ENCODE peak calls at places on chromosome 12, in four cellular contexts. One of them, this sample, is unnamed.

GRCh38 chr12:52280796-52281560 is 6.5 kb downstream of the KRT86 start:
- DNase-seq in PC-3: peak
- DNase-seq in CD8-positive, alpha-beta memory T cell: no peak
- DNase-seq in A549: peak
- DNase-seq in this sample: peak

GRCh38 chr12:105032703-105033357 is 46.7 kb downstream of the NOPCHAP1 start:
- DNase-seq in CD8-positive, alpha-beta memory T cell: no peak
- DNase-seq in PC-3: no peak
- DNase-seq in A549: no peak
- DNase-seq in this sample: no peak

GRCh38 chr12:6768385-6769002 is 2.3 kb downstream of the PTMS start:
- DNase-seq in PC-3: no peak
- DNase-seq in CD8-positive, alpha-beta memory T cell: no peak
- DNase-seq in A549: no peak
- DNase-seq in this sample: no peak

GRCh38 chr12:65998536-65999530 is 131.7 kb downstream of the LLPH start:
- DNase-seq in A549: no peak
- DNase-seq in CD8-positive, alpha-beta memory T cell: no peak
- DNase-seq in PC-3: no peak
- DNase-seq in this sample: no peak

GRCh38 chr12:69779928-69780327 is 41.3 kb downstream of the RAB3IP start:
- DNase-seq in CD8-positive, alpha-beta memory T cell: no peak
- DNase-seq in PC-3: peak
- DNase-seq in A549: peak
- DNase-seq in this sample: no peak

GRCh38 chr12:88416786-88417185 is 163.5 kb downstream of the KITLG start:
- DNase-seq in PC-3: peak
- DNase-seq in A549: no peak
- DNase-seq in CD8-positive, alpha-beta memory T cell: no peak
- DNase-seq in this sample: no peak

GRCh38 chr12:103855036-103855712 is 14.1 kb upstream of the NT5DC3 start:
- DNase-seq in CD8-positive, alpha-beta memory T cell: no peak
- DNase-seq in A549: no peak
- DNase-seq in PC-3: peak
- DNase-seq in this sample: no peak

GRCh38 chr12:8452036-8452435 is 3.7 kb upstream of the CLEC6A start:
- DNase-seq in PC-3: no peak
- DNase-seq in CD8-positive, alpha-beta memory T cell: no peak
- DNase-seq in A549: no peak
- DNase-seq in this sample: no peak

GRCh38 chr12:21962821-21963220 is 21.6 kb upstream of the ABCC9 start:
- DNase-seq in PC-3: no peak
- DNase-seq in CD8-positive, alpha-beta memory T cell: no peak
- DNase-seq in A549: no peak
- DNase-seq in this sample: no peak

DNA sequence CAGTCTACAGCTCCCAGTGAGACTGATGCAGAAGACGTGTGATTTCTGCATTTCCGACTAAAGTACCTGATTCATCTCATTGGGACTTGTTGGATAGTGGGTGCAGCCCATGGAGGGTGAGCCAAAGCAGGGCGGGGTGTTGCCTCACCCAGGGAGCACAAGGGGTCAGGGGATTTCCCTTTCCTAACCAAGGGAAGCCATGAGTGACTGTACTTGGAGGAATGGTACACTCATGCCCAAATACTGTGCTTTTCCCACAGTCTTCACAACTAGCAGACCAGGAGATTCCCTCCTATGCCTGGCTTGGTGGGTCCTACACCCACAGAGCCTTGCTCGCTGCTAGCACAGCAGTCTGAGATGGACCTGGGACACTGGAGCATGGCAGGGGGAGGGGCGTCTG is 21.0 kb upstream of the ABCC9 start:
- DNase-seq in PC-3: peak
- DNase-seq in CD8-positive, alpha-beta memory T cell: no peak
- DNase-seq in A549: no peak
- DNase-seq in this sample: peak
- H3K27ac ChIP-seq in PC-3: no peak
- H3K27ac ChIP-seq in CD8-positive, alpha-beta memory T cell: no peak
- H3K27ac ChIP-seq in A549: no peak
- H3K27ac ChIP-seq in this sample: peak

GRCh38 chr12:53591301-53592206 is 34.6 kb downstream of the ATF7 start:
- DNase-seq in A549: no peak
- DNase-seq in PC-3: no peak
- DNase-seq in CD8-positive, alpha-beta memory T cell: no peak
- DNase-seq in this sample: no peak
- H3K27ac ChIP-seq in A549: peak
- H3K27ac ChIP-seq in PC-3: no peak
- H3K27ac ChIP-seq in CD8-positive, alpha-beta memory T cell: no peak
- H3K27ac ChIP-seq in this sample: no peak

GRCh38 chr12:2322554-2323120 is 269.9 kb downstream of the CACNA1C start:
- DNase-seq in PC-3: no peak
- DNase-seq in CD8-positive, alpha-beta memory T cell: no peak
- DNase-seq in A549: no peak
- DNase-seq in this sample: no peak
- H3K27ac ChIP-seq in PC-3: no peak
- H3K27ac ChIP-seq in CD8-positive, alpha-beta memory T cell: no peak
- H3K27ac ChIP-seq in A549: no peak
- H3K27ac ChIP-seq in this sample: no peak

GRCh38 chr12:19916982-19917381 is 451.4 kb upstream of the PDE3A start:
- DNase-seq in PC-3: no peak
- DNase-seq in CD8-positive, alpha-beta memory T cell: no peak
- DNase-seq in A549: no peak
- DNase-seq in this sample: no peak

GRCh38 chr12:19912996-19913395 is 455.3 kb upstream of the PDE3A start:
- DNase-seq in PC-3: no peak
- DNase-seq in A549: no peak
- DNase-seq in CD8-positive, alpha-beta memory T cell: no peak
- DNase-seq in this sample: no peak

GRCh38 chr12:19910681-19911080 is 457.7 kb upstream of the PDE3A start:
- DNase-seq in PC-3: no peak
- DNase-seq in CD8-positive, alpha-beta memory T cell: no peak
- DNase-seq in A549: no peak
- DNase-seq in this sample: no peak

GRCh38 chr12:19916193-19916498 is 452.2 kb upstream of the PDE3A start:
- DNase-seq in CD8-positive, alpha-beta memory T cell: no peak
- DNase-seq in PC-3: no peak
- DNase-seq in A549: no peak
- DNase-seq in this sample: no peak

GRCh38 chr12:19915392-19916192 is 452.7 kb upstream of the PDE3A start:
- DNase-seq in A549: peak
- DNase-seq in CD8-positive, alpha-beta memory T cell: no peak
- DNase-seq in PC-3: peak
- DNase-seq in this sample: no peak
- H3K27ac ChIP-seq in A549: peak
- H3K27ac ChIP-seq in CD8-positive, alpha-beta memory T cell: no peak
- H3K27ac ChIP-seq in PC-3: no peak
- H3K27ac ChIP-seq in this sample: no peak

GRCh38 chr12:77238368-77238767 is 173.0 kb upstream of the E2F7 start:
- DNase-seq in A549: no peak
- DNase-seq in PC-3: no peak
- DNase-seq in CD8-positive, alpha-beta memory T cell: no peak
- DNase-seq in this sample: no peak
- H3K27ac ChIP-seq in A549: no peak
- H3K27ac ChIP-seq in PC-3: no peak
- H3K27ac ChIP-seq in CD8-positive, alpha-beta memory T cell: no peak
- H3K27ac ChIP-seq in this sample: no peak

This sample was measured in epithelial cell of prostate.